ENCODE peak calls at places on chromosome 22, in seven cellular contexts. One of them, this sample, is unnamed.

GRCh38 chr22:36773935-36774334 is 2.0 kb downstream of the IFT27 start:
- DNase-seq in HCT116: no peak
- DNase-seq in bronchial epithelial cell: peak
- DNase-seq in heart left ventricle: no peak
- DNase-seq in esophagus muscularis mucosa: no peak
- DNase-seq in Caco-2: no peak
- DNase-seq in fibroblast of mammary gland: peak
- DNase-seq in this sample: peak

GRCh38 chr22:38260760-38261477 is 11.9 kb downstream of the TMEM184B start:
- DNase-seq in HCT116: no peak
- DNase-seq in bronchial epithelial cell: no peak
- DNase-seq in heart left ventricle: no peak
- DNase-seq in esophagus muscularis mucosa: no peak
- DNase-seq in Caco-2: no peak
- DNase-seq in fibroblast of mammary gland: peak
- DNase-seq in this sample: no peak

GRCh38 chr22:37496651-37497599 is 10.7 kb upstream of the MFNG start:
- DNase-seq in HCT116: no peak
- DNase-seq in bronchial epithelial cell: peak
- DNase-seq in heart left ventricle: no peak
- DNase-seq in esophagus muscularis mucosa: no peak
- DNase-seq in Caco-2: no peak
- DNase-seq in fibroblast of mammary gland: peak
- DNase-seq in this sample: peak

GRCh38 chr22:26904483-26904882 is 247.1 kb downstream of the MIAT start:
- DNase-seq in HCT116: no peak
- DNase-seq in bronchial epithelial cell: no peak
- DNase-seq in heart left ventricle: no peak
- DNase-seq in esophagus muscularis mucosa: no peak
- DNase-seq in Caco-2: no peak
- DNase-seq in fibroblast of mammary gland: no peak
- DNase-seq in this sample: no peak

GRCh38 chr22:45341503-45341902 is 31.8 kb downstream of the FAM118A start:
- DNase-seq in HCT116: no peak
- DNase-seq in bronchial epithelial cell: no peak
- DNase-seq in heart left ventricle: no peak
- DNase-seq in esophagus muscularis mucosa: no peak
- DNase-seq in Caco-2: no peak
- DNase-seq in fibroblast of mammary gland: no peak
- DNase-seq in this sample: no peak

GRCh38 chr22:40922484-40923303 is 28.5 kb upstream of the RBX1 start:
- DNase-seq in HCT116: peak
- DNase-seq in bronchial epithelial cell: peak
- DNase-seq in heart left ventricle: no peak
- DNase-seq in esophagus muscularis mucosa: no peak
- DNase-seq in Caco-2: peak
- DNase-seq in fibroblast of mammary gland: peak
- DNase-seq in this sample: peak

GRCh38 chr22:19042285-19043110 is 79.7 kb downstream of the DGCR2 start:
- DNase-seq in HCT116: no peak
- DNase-seq in bronchial epithelial cell: no peak
- DNase-seq in heart left ventricle: peak
- DNase-seq in esophagus muscularis mucosa: no peak
- DNase-seq in Caco-2: no peak
- DNase-seq in fibroblast of mammary gland: no peak
- DNase-seq in this sample: no peak

GRCh38 chr22:47163876-47164513 is 401.5 kb downstream of the TBC1D22A start:
- DNase-seq in HCT116: no peak
- DNase-seq in bronchial epithelial cell: no peak
- DNase-seq in heart left ventricle: peak
- DNase-seq in esophagus muscularis mucosa: no peak
- DNase-seq in Caco-2: no peak
- DNase-seq in fibroblast of mammary gland: no peak
- DNase-seq in this sample: no peak

GRCh38 chr22:45240810-45241631 is at the start of gene KIAA0930:
- DNase-seq in HCT116: peak
- DNase-seq in bronchial epithelial cell: no peak
- DNase-seq in heart left ventricle: peak
- DNase-seq in esophagus muscularis mucosa: peak
- DNase-seq in Caco-2: peak
- DNase-seq in fibroblast of mammary gland: peak
- DNase-seq in this sample: peak

GRCh38 chr22:44689915-44690524 is 12.0 kb upstream of the PRR5 start:
- DNase-seq in HCT116: no peak
- DNase-seq in bronchial epithelial cell: no peak
- DNase-seq in heart left ventricle: no peak
- DNase-seq in esophagus muscularis mucosa: no peak
- DNase-seq in Caco-2: no peak
- DNase-seq in fibroblast of mammary gland: no peak
- DNase-seq in this sample: no peak

GRCh38 chr22:40193429-40194421 is 16.0 kb downstream of the TNRC6B start:
- DNase-seq in HCT116: no peak
- DNase-seq in bronchial epithelial cell: peak
- DNase-seq in heart left ventricle: no peak
- DNase-seq in esophagus muscularis mucosa: no peak
- DNase-seq in Caco-2: peak
- DNase-seq in fibroblast of mammary gland: peak
- DNase-seq in this sample: peak

GRCh38 chr22:44351685-44352377 is 39.1 kb upstream of the SHISAL1 start:
- DNase-seq in HCT116: no peak
- DNase-seq in bronchial epithelial cell: peak
- DNase-seq in heart left ventricle: no peak
- DNase-seq in esophagus muscularis mucosa: no peak
- DNase-seq in Caco-2: peak
- DNase-seq in fibroblast of mammary gland: peak
- DNase-seq in this sample: peak

GRCh38 chr22:45878051-45878764 is 98.8 kb downstream of the WNT7B start:
- DNase-seq in HCT116: no peak
- DNase-seq in bronchial epithelial cell: no peak
- DNase-seq in heart left ventricle: peak
- DNase-seq in esophagus muscularis mucosa: no peak
- DNase-seq in Caco-2: no peak
- DNase-seq in fibroblast of mammary gland: no peak
- DNase-seq in this sample: no peak

GRCh38 chr22:27295071-27295470 is 506.5 kb downstream of the MN1 start:
- DNase-seq in HCT116: no peak
- DNase-seq in bronchial epithelial cell: peak
- DNase-seq in heart left ventricle: no peak
- DNase-seq in esophagus muscularis mucosa: no peak
- DNase-seq in Caco-2: no peak
- DNase-seq in fibroblast of mammary gland: no peak
- DNase-seq in this sample: no peak

GRCh38 chr22:44147821-44148574 is 32.7 kb upstream of the PARVG start:
- DNase-seq in HCT116: no peak
- DNase-seq in bronchial epithelial cell: no peak
- DNase-seq in heart left ventricle: no peak
- DNase-seq in esophagus muscularis mucosa: no peak
- DNase-seq in Caco-2: no peak
- DNase-seq in fibroblast of mammary gland: no peak
- DNase-seq in this sample: no peak

GRCh38 chr22:45242778-45243191 is 2.1 kb upstream of the KIAA0930 start:
- DNase-seq in HCT116: no peak
- DNase-seq in bronchial epithelial cell: peak
- DNase-seq in heart left ventricle: no peak
- DNase-seq in esophagus muscularis mucosa: no peak
- DNase-seq in Caco-2: no peak
- DNase-seq in fibroblast of mammary gland: peak
- DNase-seq in this sample: peak

GRCh38 chr22:27377901-27378300 is 423.7 kb downstream of the MN1 start:
- DNase-seq in HCT116: no peak
- DNase-seq in bronchial epithelial cell: no peak
- DNase-seq in heart left ventricle: no peak
- DNase-seq in esophagus muscularis mucosa: peak
- DNase-seq in Caco-2: no peak
- DNase-seq in fibroblast of mammary gland: no peak
- DNase-seq in this sample: peak

GRCh38 chr22:50467773-50468440 is 6.9 kb downstream of the SBF1 start:
- DNase-seq in HCT116: no peak
- DNase-seq in bronchial epithelial cell: no peak
- DNase-seq in heart left ventricle: no peak
- DNase-seq in esophagus muscularis mucosa: no peak
- DNase-seq in Caco-2: no peak
- DNase-seq in fibroblast of mammary gland: no peak
- DNase-seq in this sample: no peak

GRCh38 chr22:50470491-50470890 is 4.3 kb downstream of the SBF1 start:
- DNase-seq in HCT116: no peak
- DNase-seq in bronchial epithelial cell: no peak
- DNase-seq in heart left ventricle: no peak
- DNase-seq in esophagus muscularis mucosa: no peak
- DNase-seq in Caco-2: no peak
- DNase-seq in fibroblast of mammary gland: no peak
- DNase-seq in this sample: peak

GRCh38 chr22:50469377-50470305 is 5.2 kb downstream of the SBF1 start:
- DNase-seq in HCT116: peak
- DNase-seq in bronchial epithelial cell: peak
- DNase-seq in heart left ventricle: peak
- DNase-seq in esophagus muscularis mucosa: no peak
- DNase-seq in Caco-2: no peak
- DNase-seq in fibroblast of mammary gland: peak
- DNase-seq in this sample: peak

GRCh38 chr22:50467341-50467740 is 7.5 kb downstream of the SBF1 start:
- DNase-seq in HCT116: no peak
- DNase-seq in bronchial epithelial cell: no peak
- DNase-seq in heart left ventricle: no peak
- DNase-seq in esophagus muscularis mucosa: no peak
- DNase-seq in Caco-2: no peak
- DNase-seq in fibroblast of mammary gland: no peak
- DNase-seq in this sample: no peak

GRCh38 chr22:50468626-50469025 is 6.2 kb downstream of the SBF1 start:
- DNase-seq in HCT116: no peak
- DNase-seq in bronchial epithelial cell: no peak
- DNase-seq in heart left ventricle: no peak
- DNase-seq in esophagus muscularis mucosa: no peak
- DNase-seq in Caco-2: no peak
- DNase-seq in fibroblast of mammary gland: no peak
- DNase-seq in this sample: no peak
- H3K4me3 ChIP-seq in HCT116: no peak
- H3K4me3 ChIP-seq in bronchial epithelial cell: no peak
- H3K4me3 ChIP-seq in heart left ventricle: no peak
- H3K4me3 ChIP-seq in esophagus muscularis mucosa: no peak
- H3K4me3 ChIP-seq in Caco-2: no peak
- H3K4me3 ChIP-seq in fibroblast of mammary gland: no peak
- H3K4me3 ChIP-seq in this sample: no peak

GRCh38 chr22:32910358-32910757 is 108.9 kb downstream of the TIMP3 start:
- DNase-seq in HCT116: no peak
- DNase-seq in bronchial epithelial cell: no peak
- DNase-seq in heart left ventricle: no peak
- DNase-seq in esophagus muscularis mucosa: no peak
- DNase-seq in Caco-2: no peak
- DNase-seq in fibroblast of mammary gland: no peak
- DNase-seq in this sample: no peak
- TF ChIP-seq CTCF in HCT116: no peak
- TF ChIP-seq CTCF in bronchial epithelial cell: no peak
- TF ChIP-seq CTCF in heart left ventricle: no peak
- TF ChIP-seq CTCF in esophagus muscularis mucosa: no peak
- TF ChIP-seq CTCF in Caco-2: no peak
- TF ChIP-seq CTCF in fibroblast of mammary gland: no peak
- TF ChIP-seq CTCF in this sample: no peak

DNA sequence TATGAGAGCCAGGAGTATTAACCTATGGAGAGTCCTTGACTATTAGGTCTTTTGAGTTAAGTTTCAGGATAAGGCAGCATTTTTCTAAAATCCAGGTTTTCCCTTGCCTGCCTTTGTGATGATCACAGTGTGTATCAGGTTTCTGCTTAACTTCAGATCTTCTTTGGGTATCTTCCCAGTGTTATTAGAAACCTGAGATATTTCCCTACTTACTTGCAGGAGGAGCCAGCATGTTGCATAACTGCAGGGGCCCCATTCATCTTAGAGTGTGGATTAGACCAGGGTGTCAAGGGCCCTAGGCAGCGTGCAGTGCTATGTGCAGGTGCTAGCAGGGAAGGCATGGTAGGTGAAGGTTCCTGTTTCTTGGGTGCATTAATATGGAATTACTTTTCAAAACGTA is 69.5 kb downstream of the ZNRF3 start:
- DNase-seq in HCT116: no peak
- DNase-seq in bronchial epithelial cell: no peak
- DNase-seq in heart left ventricle: no peak
- DNase-seq in esophagus muscularis mucosa: no peak
- DNase-seq in Caco-2: peak
- DNase-seq in fibroblast of mammary gland: peak
- DNase-seq in this sample: no peak
- H3K4me3 ChIP-seq in HCT116: no peak
- H3K4me3 ChIP-seq in bronchial epithelial cell: no peak
- H3K4me3 ChIP-seq in heart left ventricle: no peak
- H3K4me3 ChIP-seq in esophagus muscularis mucosa: no peak
- H3K4me3 ChIP-seq in Caco-2: no peak
- H3K4me3 ChIP-seq in fibroblast of mammary gland: no peak
- H3K4me3 ChIP-seq in this sample: no peak

DNA sequence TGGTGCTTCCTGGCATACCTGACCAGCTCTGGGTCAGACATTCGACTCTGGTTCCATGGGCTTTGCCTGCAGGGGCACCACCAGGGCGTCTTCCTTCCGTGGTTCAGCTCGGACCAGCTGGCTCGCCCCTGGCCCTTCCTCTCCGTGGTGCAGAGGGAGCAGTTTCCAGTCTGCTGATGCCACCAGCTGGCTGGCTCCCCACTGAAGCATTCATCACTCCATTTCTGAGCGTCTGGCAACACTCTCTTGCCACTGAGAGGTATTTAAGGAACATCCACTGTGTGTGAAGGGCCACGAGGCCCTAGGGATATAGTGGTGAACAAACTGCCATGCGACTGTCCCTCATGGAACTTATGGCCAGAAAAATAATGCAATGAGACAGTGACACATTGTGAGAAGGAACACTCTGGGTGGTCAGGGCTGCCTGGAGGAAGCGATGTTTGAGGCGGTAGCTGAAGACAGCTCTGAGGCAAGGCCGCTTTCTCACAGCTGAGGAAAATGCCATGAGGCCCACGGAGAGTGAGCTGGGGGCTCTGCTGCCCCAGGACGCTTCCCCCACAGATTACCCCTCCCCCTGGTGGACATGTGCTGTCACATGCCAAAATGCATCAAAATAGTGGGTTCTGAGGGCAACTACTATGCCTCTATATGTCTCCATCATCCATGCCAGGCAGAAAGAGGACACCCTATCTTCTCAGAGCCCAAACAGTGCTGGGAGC is 44.9 kb upstream of the ARFGAP3 start:
- DNase-seq in HCT116: no peak
- DNase-seq in bronchial epithelial cell: no peak
- DNase-seq in heart left ventricle: no peak
- DNase-seq in esophagus muscularis mucosa: no peak
- DNase-seq in Caco-2: no peak
- DNase-seq in fibroblast of mammary gland: no peak
- DNase-seq in this sample: no peak
- TF ChIP-seq CTCF in HCT116: peak
- TF ChIP-seq CTCF in bronchial epithelial cell: peak
- TF ChIP-seq CTCF in heart left ventricle: no peak
- TF ChIP-seq CTCF in esophagus muscularis mucosa: peak
- TF ChIP-seq CTCF in Caco-2: peak
- TF ChIP-seq CTCF in fibroblast of mammary gland: peak
- TF ChIP-seq CTCF in this sample: peak